ENCODE peak calls at places on chromosomes 7 and 10, in six cellular contexts. L is HT1080, U is HEK293T, A is tibial artery, I is fibroblast of the conjunctiva, B is right cardiac atrium. R is an unnamed sample.

GRCh38 chr7:19284596-19285300 is 139.5 kb upstream of the FERD3L start:
- DNase-seq in L (peak), U (no peak), A (no peak), I (no peak), B (no peak), R (peak)

GRCh38 chr7:90980545-90980944 is 283.7 kb upstream of the FZD1 start:
- DNase-seq in L (no peak), U (no peak), A (no peak), I (no peak), B (no peak), R (no peak)

GRCh38 chr10:13938940-13939339 is 352.2 kb downstream of the PRPF18 start:
- DNase-seq in L (no peak), U (no peak), A (no peak), I (peak), B (no peak), R (peak)

GRCh38 chr7:2924866-2925840 is 81.0 kb upstream of the GNA12 start:
- DNase-seq in L (no peak), U (no peak), A (peak), I (no peak), B (no peak), R (no peak)

GRCh38 chr10:48946891-48947500 is 7.4 kb upstream of the LRRC18 start:
- DNase-seq in L (peak), U (no peak), A (no peak), I (no peak), B (no peak), R (no peak)

GRCh38 chr10:28179490-28180099 is 123.3 kb downstream of the MPP7 start:
- DNase-seq in L (peak), U (peak), A (no peak), I (peak), B (no peak), R (peak)

GRCh38 chr10:92420554-92421275 is 129.7 kb downstream of the MARCHF5 start:
- DNase-seq in L (no peak), U (no peak), A (no peak), I (no peak), B (no peak), R (no peak)

GRCh38 chr7:108083980-108084379 is 46.2 kb downstream of the LAMB4 start:
- DNase-seq in L (peak), U (no peak), A (no peak), I (no peak), B (no peak), R (peak)

GRCh38 chr7:128381161-128381821 is 19.8 kb upstream of the PRRT4 start:
- DNase-seq in L (no peak), U (peak), A (no peak), I (no peak), B (peak), R (no peak)

GRCh38 chr7:142307246-142307900 is 49.5 kb upstream of the PRSS58 start:
- DNase-seq in L (no peak), U (no peak), A (no peak), I (no peak), B (no peak), R (no peak)

GRCh38 chr10:43377393-43377883 is 6.0 kb downstream of the FXYD4 start:
- DNase-seq in L (no peak), U (peak), A (no peak), I (no peak), B (no peak), R (no peak)

GRCh38 chr7:68511281-68511680 is 1087.0 kb upstream of the AUTS2 start:
- DNase-seq in L (no peak), U (no peak), A (no peak), I (no peak), B (no peak), R (no peak)

GRCh38 chr7:22061781-22062180 is 116.1 kb upstream of the CDCA7L start:
- DNase-seq in L (no peak), U (no peak), A (no peak), I (no peak), B (no peak), R (no peak)

GRCh38 chr7:156662269-156662668 is 21.7 kb downstream of the RNF32 start:
- DNase-seq in L (no peak), U (no peak), A (no peak), I (no peak), B (no peak), R (no peak)

GRCh38 chr7:20219446-20220292 is 2.5 kb upstream of the MACC1 start:
- DNase-seq in L (peak), U (no peak), A (peak), I (peak), B (peak), R (peak)

GRCh38 chr10:11563936-11564335 is 47.5 kb downstream of the USP6NL start:
- DNase-seq in L (no peak), U (no peak), A (no peak), I (no peak), B (no peak), R (peak)

GRCh38 chr7:11466517-11467105 is 365.4 kb downstream of the THSD7A start:
- DNase-seq in L (no peak), U (no peak), A (no peak), I (no peak), B (no peak), R (no peak)

GRCh38 chr10:69483988-69484387 is 32.7 kb downstream of the TSPAN15 start:
- DNase-seq in L (peak), U (no peak), A (no peak), I (no peak), B (no peak), R (peak)

GRCh38 chr7:95229301-95229700 is 95.0 kb downstream of the PON1 start:
- DNase-seq in L (peak), U (no peak), A (no peak), I (no peak), B (no peak), R (peak)

GRCh38 chr7:148332787-148333186 is 257.8 kb upstream of the C7orf33 start:
- DNase-seq in L (no peak), U (no peak), A (no peak), I (no peak), B (no peak), R (no peak)

GRCh38 chr10:42932735-42933453 is 144.0 kb upstream of the RET start:
- DNase-seq in L (no peak), U (no peak), A (no peak), I (no peak), B (no peak), R (no peak)

GRCh38 chr7:40969641-40970040 is 733.2 kb downstream of the INHBA start:
- DNase-seq in L (no peak), U (no peak), A (no peak), I (no peak), B (no peak), R (no peak)

GRCh38 chr10:23439452-23439919 is 611 bp downstream of the OTUD1 start:
- DNase-seq in L (no peak), U (peak), A (no peak), I (no peak), B (no peak), R (no peak)

GRCh38 chr10:73577788-73578187 is 13.4 kb downstream of the USP54 start:
- DNase-seq in L (no peak), U (no peak), A (peak), I (peak), B (peak), R (peak)

GRCh38 chr10:119700321-119700954 is 25.4 kb upstream of the INPP5F start:
- DNase-seq in L (no peak), U (no peak), A (no peak), I (no peak), B (no peak), R (no peak)

GRCh38 chr10:131260031-131260430 is 51.5 kb downstream of the TCERG1L start:
- DNase-seq in L (no peak), U (no peak), A (no peak), I (no peak), B (no peak), R (no peak)

GRCh38 chr10:35696888-35697287 is 54.8 kb upstream of the FZD8 start:
- DNase-seq in L (no peak), U (no peak), A (no peak), I (no peak), B (no peak), R (no peak)

GRCh38 chr7:100705341-100705752 is 574 bp upstream of the POP7 start:
- DNase-seq in L (peak), U (peak), A (peak), I (peak), B (peak), R (peak)

GRCh38 chr7:66736892-66737291 is 3.6 kb upstream of the RABGEF1 start:
- DNase-seq in L (no peak), U (no peak), A (no peak), I (no peak), B (no peak), R (no peak)

GRCh38 chr7:136278057-136278456 is 300.9 kb upstream of the MTPN start:
- DNase-seq in L (no peak), U (no peak), A (no peak), I (no peak), B (no peak), R (no peak)